ENCODE peak calls at places on chromosome 5, in six cellular contexts. M is heart right ventricle, T is Panc1, Y is choroid plexus epithelial cell, S is omental fat pad, Z is left ventricle myocardium inferior. B is an unnamed sample.

GRCh38 chr5:132011561-132012384 is at the start of gene ACSL6:
- DNase-seq in M (peak; percentile 51), S (no peak), Z (no peak), T (no peak), Y (no peak), B (no peak)

GRCh38 chr5:36896476-36896875 is 19.9 kb downstream of the NIPBL start:
- DNase-seq in Z (no peak), T (no peak), Y (no peak), S (no peak), M (no peak), B (no peak)

GRCh38 chr5:9062873-9063272 is 483.0 kb downstream of the SEMA5A start:
- DNase-seq in S (no peak), T (no peak), M (no peak), Z (no peak), Y (no peak), B (no peak)

GRCh38 chr5:62143268-62144229 is 162.5 kb upstream of the KIF2A start:
- DNase-seq in Y (peak; percentile 64), Z (no peak), M (no peak), S (no peak), T (no peak), B (no peak)

GRCh38 chr5:112005533-112005926 is 248.5 kb upstream of the NREP start:
- DNase-seq in S (no peak), Z (no peak), Y (peak; percentile 15), T (no peak), M (no peak), B (no peak)

GRCh38 chr5:171673328-171673727 is 112.3 kb upstream of the SMIM23 start:
- DNase-seq in M (no peak), Y (no peak), T (no peak), Z (no peak), S (no peak), B (no peak)

GRCh38 chr5:142861011-142861410 is 90.8 kb downstream of the ARHGAP26 start:
- DNase-seq in M (no peak), Y (no peak), Z (no peak), T (no peak), S (no peak), B (no peak)

GRCh38 chr5:52800394-52801213 is 12.9 kb downstream of the ITGA1 start:
- DNase-seq in Y (peak; percentile 84), T (peak; percentile 46), M (peak; percentile 55), S (peak; percentile 52), Z (peak; percentile 61), B (peak; percentile 11)

GRCh38 chr5:81020478-81021167 is 60.5 kb downstream of the RASGRF2 start:
- DNase-seq in Y (peak; percentile 31), T (no peak), Z (no peak), S (no peak), M (no peak), B (no peak)

GRCh38 chr5:179906294-179906794 is 1.4 kb downstream of the TBC1D9B start:
- DNase-seq in T (no peak), S (no peak), Y (no peak), Z (no peak), M (no peak), B (no peak)

DNA sequence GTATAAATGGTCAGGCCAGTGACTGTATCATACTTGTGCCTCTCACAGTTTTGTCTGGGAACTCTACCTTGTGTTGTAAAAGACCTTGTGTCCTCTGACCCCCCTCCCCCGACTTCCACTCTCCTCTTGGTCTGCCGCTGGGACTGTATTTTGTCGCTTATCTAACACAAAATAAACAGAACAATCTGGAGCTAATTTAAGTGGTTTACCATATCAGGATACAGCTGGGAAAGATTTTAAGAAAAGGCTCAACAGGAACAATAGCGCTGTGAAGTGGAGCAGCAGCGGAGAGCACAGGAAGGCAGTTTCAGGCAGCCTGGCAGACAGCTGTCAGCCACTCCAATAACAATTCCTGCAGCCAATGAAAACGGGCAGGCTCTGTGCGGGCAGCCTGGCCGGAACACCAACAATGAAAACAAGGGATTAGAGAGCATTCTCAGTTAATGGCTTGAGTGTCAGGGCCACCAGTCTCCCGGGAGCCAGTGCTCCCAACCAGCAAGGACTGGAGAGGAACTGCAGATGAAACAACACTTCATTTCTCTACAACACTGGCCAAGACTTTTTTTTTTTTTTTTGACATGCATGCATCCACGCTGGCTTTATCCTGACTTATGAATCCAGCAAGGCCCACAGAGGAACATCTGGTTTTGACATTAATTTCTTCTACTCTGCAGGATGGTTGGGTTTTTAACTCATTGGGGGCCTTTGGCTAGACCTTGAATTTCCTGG is 76.8 kb downstream of the ARSB start:
- DNase-seq in Z (peak; percentile 68), Y (peak; percentile 66), S (no peak), M (peak; percentile 60), T (no peak), B (no peak)
- TF ChIP-seq CTCF in Z (no peak), Y (no peak), S (no peak), M (peak; percentile 10), T (no peak), B (no peak)

GRCh38 chr5:141338538-141339306 is at the start of gene PCDHGA2:
- DNase-seq in M (no peak), Y (peak; percentile 59), Z (no peak), T (no peak), S (no peak), B (no peak)
- TF ChIP-seq CTCF in M (peak; percentile 70), Y (peak; percentile 63), Z (peak; percentile 72), T (peak; percentile 36), S (no peak), B (no peak)

GRCh38 chr5:7393921-7394799 is 1.8 kb upstream of the ADCY2 start:
- DNase-seq in S (no peak), T (no peak), Y (no peak), Z (no peak), M (no peak), B (no peak)

GRCh38 chr5:7394889-7395431 is 978 bp upstream of the ADCY2 start:
- DNase-seq in M (no peak), Z (no peak), Y (no peak), S (no peak), T (no peak), B (peak; percentile 27)

GRCh38 chr5:7391215-7391614 is 4.7 kb upstream of the ADCY2 start:
- DNase-seq in T (no peak), Y (no peak), S (no peak), M (no peak), Z (no peak), B (peak; percentile 26)

GRCh38 chr5:7391688-7392400 is 4.1 kb upstream of the ADCY2 start:
- DNase-seq in M (no peak), T (no peak), Z (no peak), S (no peak), Y (no peak), B (no peak)

DNA sequence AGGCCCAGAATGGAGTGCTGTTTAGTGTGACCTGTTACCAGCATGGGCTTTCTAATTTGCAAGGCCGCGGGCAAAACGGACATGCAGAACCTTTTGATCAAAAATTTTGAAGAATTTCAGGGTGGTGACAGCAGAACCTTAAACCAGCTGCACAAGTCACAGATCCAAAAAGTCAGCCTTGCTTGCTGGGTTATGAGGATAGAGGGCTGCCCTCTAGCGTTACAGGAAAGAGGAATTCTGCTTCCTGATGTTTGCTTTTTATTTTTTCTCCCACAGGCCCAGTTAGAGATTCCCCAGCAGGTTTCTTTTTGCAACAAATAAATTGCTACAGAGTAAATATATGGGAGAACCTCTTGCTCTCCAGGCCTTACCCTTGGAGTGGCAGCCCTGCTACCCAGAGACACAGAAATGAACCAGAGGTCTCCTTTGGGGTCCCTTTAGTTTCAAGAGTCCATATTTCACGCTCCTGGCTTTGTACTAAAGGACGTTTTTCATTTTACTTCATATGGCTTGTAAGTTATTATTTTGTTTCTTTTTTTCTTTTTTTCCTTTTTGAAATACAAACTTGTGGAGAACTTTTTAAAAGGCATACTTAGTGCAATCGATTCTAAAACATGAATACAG is 3.4 kb upstream of the ADCY2 start:
- DNase-seq in T (no peak), Z (no peak), M (no peak), Y (peak; percentile 15), S (no peak), B (no peak)
- TF ChIP-seq CTCF in T (peak; percentile 82), Z (peak; percentile 55), M (peak; percentile 50), Y (peak; percentile 35), S (no peak), B (peak; percentile 74)

DNA sequence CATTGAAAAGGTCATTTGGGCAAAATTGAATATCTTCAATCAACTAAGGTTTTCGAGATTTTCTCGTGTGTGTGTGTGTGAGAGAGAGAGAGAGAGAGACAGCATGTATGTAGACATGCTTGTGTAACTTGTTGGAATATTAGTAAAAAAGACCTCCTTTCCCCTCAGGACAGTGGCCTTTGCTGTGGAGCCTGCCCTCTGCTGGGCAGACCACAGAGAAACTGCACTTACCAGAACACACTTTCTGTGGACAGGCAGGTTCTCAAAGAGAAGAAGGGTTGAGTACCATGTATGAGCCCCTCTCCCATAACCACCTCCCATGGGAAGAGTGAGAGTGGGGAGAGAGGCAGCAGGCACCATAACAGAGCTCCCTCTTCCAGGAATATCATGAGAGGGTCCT is 45.6 kb downstream of the CFAP90 start:
- DNase-seq in M (no peak), Z (no peak), S (no peak), T (no peak), Y (peak; percentile 31), B (no peak)
- TF ChIP-seq CTCF in M (no peak), Z (no peak), S (no peak), T (peak; percentile 23), Y (peak; percentile 49), B (peak; percentile 60)

DNA sequence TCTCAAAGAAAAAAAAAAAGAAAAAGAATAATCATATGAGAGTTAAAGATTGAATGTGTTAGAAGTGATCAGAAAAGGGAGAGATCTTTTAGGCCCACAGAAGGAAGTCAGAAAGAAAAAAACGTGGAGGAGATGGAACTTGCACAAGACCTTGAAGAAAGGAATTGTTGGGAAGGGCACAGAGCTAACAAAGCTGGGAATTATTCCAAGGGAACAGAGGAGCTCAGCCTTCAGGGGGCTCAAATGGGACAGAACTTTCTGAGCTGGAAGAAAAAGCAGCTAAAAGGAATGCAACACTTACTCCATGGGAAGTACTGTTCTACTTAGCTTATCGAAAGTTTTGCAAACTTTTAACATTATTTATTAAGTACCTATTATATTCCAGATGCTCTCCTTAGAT is 153.4 kb upstream of the ADRA1B start:
- DNase-seq in M (no peak), S (no peak), Y (no peak), T (no peak), Z (no peak), B (no peak)
- TF ChIP-seq CTCF in M (no peak), S (no peak), Y (no peak), T (no peak), Z (no peak), B (no peak)

DNA sequence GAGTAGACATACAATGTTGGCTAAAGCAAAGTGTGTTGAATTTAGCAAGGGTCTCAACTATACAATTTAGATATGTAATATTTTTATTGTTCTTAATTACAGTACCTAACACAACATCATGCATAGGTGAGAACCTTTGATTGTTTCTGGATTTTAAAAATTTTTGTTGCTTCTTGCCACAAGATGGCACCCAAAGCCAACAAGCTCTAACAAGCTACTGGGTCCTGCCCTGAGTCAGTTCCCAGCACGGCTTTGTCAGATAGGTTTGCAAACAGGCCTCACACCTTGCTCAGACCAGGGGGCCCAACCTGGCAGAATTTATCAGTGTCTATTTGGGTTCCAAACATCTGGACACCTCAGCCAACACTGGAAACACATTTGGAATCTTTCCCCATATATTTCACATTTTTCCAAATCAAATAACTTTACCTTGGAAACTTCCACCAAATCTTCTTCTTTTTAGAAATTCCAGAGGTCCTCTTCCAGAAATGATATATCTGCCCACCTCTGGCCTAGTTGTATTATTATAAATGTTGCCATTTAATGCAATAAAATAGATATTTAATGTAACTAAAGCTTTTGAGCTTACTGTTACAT is 49.5 kb upstream of the EGFLAM start:
- DNase-seq in S (no peak), Y (peak; percentile 77), M (no peak), Z (no peak), T (peak; percentile 28), B (no peak)
- TF ChIP-seq CTCF in S (no peak), Y (peak; percentile 77), M (peak; percentile 54), Z (peak; percentile 59), T (peak; percentile 82), B (peak; percentile 68)

GRCh38 chr5:26329562-26330189 is 708.7 kb downstream of the CDH9 start:
- DNase-seq in Y (peak; percentile 4), Z (no peak), S (no peak), T (peak; percentile 5), M (no peak), B (no peak)
- TF ChIP-seq CTCF in Y (peak; percentile 28), Z (peak; percentile 50), S (no peak), T (peak; percentile 71), M (peak; percentile 42), B (peak; percentile 65)